ENCODE peak calls at places on chromosomes 11 and 22, in five cellular contexts. I, L, B, R and D are unnamed samples.
A peak's percentile ranks its signal among the peaks of the same experiment; 100 is the strongest.

GRCh38 chr11:110710520-110711381 is 1.5 kb downstream of the ARHGAP20 start:
- DNase-seq in R (peak; percentile 49), L (peak; percentile 34), I (no peak), B (peak; percentile 37), D (no peak)

GRCh38 chr11:17991799-17992433 is 20.9 kb downstream of the SERGEF start:
- DNase-seq in L (peak; percentile 40), B (peak; percentile 62), R (no peak), I (peak; percentile 41), D (peak; percentile 49)

GRCh38 chr22:17201285-17201945 is 17.8 kb downstream of the ADA2 start:
- DNase-seq in I (no peak), B (no peak), R (no peak), L (no peak), D (no peak)

GRCh38 chr11:93622043-93622442 is 39.4 kb upstream of the CEP295 start:
- DNase-seq in I (no peak), R (no peak), L (peak; percentile 26), B (peak; percentile 12), D (no peak)

GRCh38 chr11:58730507-58731089 is 1.1 kb downstream of the GLYAT start:
- DNase-seq in R (no peak), L (no peak), I (no peak), B (peak; percentile 4), D (no peak)

GRCh38 chr11:71388637-71389235 is 59.5 kb downstream of the DHCR7 start:
- DNase-seq in I (no peak), B (no peak), L (no peak), R (no peak), D (no peak)

GRCh38 chr11:60282291-60282690 is 1.8 kb downstream of the MS4A4A start:
- DNase-seq in L (no peak), R (no peak), I (no peak), B (no peak), D (no peak)

GRCh38 chr11:117199061-117199915 is at the start of gene TAGLN:
- DNase-seq in L (peak; percentile 55), B (peak; percentile 87), R (peak; percentile 97), I (no peak), D (no peak)

GRCh38 chr22:42279425-42280020 is 9.1 kb upstream of the TCF20 start:
- DNase-seq in B (peak; percentile 39), I (no peak), L (no peak), R (no peak), D (no peak)

GRCh38 chr22:36423461-36424404 is 36.0 kb upstream of the MYH9 start:
- DNase-seq in R (no peak), I (no peak), B (no peak), L (no peak), D (no peak)

GRCh38 chr11:62676698-62677097 is 2.2 kb downstream of the UBXN1 start:
- DNase-seq in I (no peak), L (no peak), R (no peak), B (no peak), D (no peak)

GRCh38 chr11:131584694-131585592 is 214.5 kb downstream of the NTM start:
- DNase-seq in L (no peak), I (no peak), B (no peak), R (no peak), D (no peak)

GRCh38 chr22:46846154-46846831 is 83.8 kb downstream of the TBC1D22A start:
- DNase-seq in L (no peak), R (no peak), B (peak; percentile 91), I (peak; percentile 13), D (no peak)

GRCh38 chr11:132588366-132588765 is 943.9 kb downstream of the OPCML start:
- DNase-seq in R (no peak), I (no peak), B (no peak), L (no peak), D (no peak)

GRCh38 chr22:30047364-30047738 is 32.9 kb upstream of the HORMAD2 start:
- DNase-seq in L (no peak), B (no peak), I (peak; percentile 8), R (no peak), D (no peak)

GRCh38 chr11:48064306-48064705 is 83.9 kb downstream of the PTPRJ start:
- DNase-seq in B (no peak), I (no peak), R (no peak), L (no peak), D (no peak)

GRCh38 chr22:43826142-43827093 is 14.3 kb upstream of the EFCAB6 start:
- DNase-seq in R (no peak), B (peak; percentile 79), L (no peak), I (no peak), D (no peak)
- TF ChIP-seq CTCF in R (no peak), B (peak; percentile 57), L (no peak), I (no peak), D (peak; percentile 80)

GRCh38 chr11:128179512-128179911 is 407.8 kb downstream of the ETS1 start:
- DNase-seq in L (no peak), B (no peak), R (no peak), I (no peak), D (no peak)

GRCh38 chr11:128171496-128171895 is 415.9 kb downstream of the ETS1 start:
- DNase-seq in R (no peak), I (no peak), B (peak; percentile 83), L (no peak), D (no peak)

GRCh38 chr11:128172046-128172878 is 415.1 kb downstream of the ETS1 start:
- DNase-seq in L (peak; percentile 81), I (peak; percentile 89), R (peak; percentile 79), B (peak; percentile 88), D (peak; percentile 43)

GRCh38 chr11:128179049-128179448 is 408.3 kb downstream of the ETS1 start:
- DNase-seq in I (no peak), B (no peak), R (no peak), L (no peak), D (no peak)

DNA sequence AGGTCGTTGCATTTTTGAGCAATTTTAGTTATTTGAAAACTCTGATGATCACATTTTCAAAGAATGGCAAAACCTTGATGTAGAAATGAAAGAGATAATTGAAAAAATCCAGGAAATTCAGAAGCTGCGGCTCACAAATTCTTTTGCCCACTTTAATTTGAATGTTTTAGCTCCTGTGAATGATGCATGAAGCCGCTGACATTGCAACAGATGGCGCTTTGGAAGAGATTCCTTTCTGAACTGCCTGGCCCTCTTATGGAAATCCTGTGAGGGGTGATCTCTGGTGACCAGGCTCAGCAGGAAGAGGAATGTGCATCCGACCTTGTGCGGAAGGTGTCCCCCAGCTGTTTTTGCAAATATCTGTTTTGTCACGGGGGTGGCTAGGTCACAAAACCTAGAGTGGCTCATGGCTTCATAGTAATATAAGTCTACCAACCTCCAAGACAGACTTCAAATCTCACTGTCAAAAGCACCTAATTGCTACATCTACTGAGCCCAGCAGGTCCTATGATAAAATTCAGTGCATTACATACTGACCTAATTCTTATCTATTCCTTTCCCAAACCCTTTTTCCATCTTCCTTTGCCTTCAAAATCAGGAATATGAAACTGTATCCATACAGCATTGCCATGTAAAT is 412.8 kb downstream of the ETS1 start:
- DNase-seq in I (no peak), R (no peak), B (no peak), L (no peak), D (no peak)
- H3K4me3 ChIP-seq in I (no peak overlapping the region), R (no peak overlapping the region), B (no peak overlapping the region), L (no peak overlapping the region), D (no peak overlapping the region)

DNA sequence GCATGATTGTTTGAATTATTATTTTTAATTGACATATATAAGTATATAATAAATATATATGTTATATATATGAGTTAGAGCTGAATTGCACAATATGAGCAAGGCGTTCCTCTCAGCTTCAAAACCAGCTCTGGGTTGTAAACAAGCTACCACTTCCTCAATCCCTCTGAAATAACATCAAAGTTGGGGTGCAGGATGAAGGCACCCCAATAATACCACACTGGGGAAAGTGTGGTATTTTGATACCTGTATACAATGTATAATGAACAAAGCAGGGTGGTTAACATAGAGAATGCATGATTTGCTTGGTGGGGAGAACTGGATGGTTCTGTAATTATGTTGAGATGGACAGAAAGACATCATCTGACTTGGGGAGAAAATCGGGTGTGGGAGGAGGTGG is 1.7 kb upstream of the SORL1 start:
- DNase-seq in L (no peak), B (no peak), R (no peak), I (no peak), D (no peak)
- TF ChIP-seq CTCF in L (no peak), B (no peak), R (no peak), I (no peak), D (no peak)

DNA sequence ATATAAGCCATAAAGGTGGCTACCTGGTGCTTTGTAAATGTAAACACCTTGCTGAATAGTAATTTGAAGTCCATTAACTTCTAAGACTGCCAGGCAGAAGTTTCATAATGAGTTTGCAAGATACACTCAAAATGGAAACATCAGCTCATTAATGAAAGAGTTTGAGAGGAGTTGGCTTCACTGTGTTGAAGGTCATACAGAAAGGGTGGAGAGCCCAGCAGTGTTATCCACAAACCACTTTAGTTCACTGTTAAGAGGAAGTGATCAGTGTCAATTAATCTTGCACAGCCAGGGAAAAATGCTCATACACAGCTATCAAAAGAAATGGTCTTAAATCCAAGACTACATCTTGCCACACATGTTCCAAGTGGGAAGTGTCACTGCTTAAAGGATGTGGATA is 689.4 kb downstream of the JRKL start:
- DNase-seq in I (no peak), R (no peak), L (no peak), B (no peak), D (no peak)
- H3K4me3 ChIP-seq in I (no peak overlapping the region), R (no peak overlapping the region), L (no peak overlapping the region), B (no peak overlapping the region), D (no peak overlapping the region)

DNA sequence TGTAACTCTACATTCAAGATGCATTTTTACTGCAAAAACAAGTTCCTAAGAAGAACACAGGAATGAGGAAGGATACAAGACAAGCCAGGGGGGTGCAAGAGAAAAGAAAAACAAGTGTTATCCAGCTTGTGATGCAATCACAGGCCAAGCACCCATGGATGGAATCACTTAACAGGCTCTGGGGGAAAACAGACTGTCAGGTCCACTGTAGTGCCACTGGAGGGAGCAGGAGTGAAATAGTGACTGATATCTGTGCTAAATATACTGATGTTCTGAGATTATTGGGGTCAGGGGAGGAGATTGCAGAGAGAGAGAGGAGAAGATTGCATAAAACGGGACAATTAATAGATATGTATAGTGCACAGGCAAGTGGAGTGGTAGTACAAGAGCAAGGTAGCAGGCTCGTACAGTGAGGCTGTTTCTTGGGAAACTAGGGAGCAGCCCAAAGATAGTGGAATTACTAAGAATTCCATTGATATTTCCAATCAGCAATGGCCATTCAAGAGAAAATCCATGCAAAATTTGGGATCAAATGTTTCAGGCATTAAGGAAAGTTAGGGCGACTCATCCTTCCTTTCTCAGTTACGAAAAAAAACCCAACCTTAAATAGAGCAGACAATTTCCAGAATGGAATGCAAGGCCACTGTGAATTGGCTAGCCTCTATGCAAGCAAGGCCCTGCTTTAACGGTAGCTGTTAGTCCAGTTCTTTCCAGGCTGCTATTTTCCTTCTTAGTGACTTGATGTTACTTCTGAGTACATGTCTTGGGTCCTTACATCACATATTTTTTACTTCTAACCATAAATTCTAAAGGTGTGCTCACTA is 52.2 kb upstream of the CEP126 start:
- DNase-seq in I (no peak), B (peak; percentile 65), R (peak; percentile 17), L (peak; percentile 20), D (peak; percentile 6)
- TF ChIP-seq CTCF in I (no peak), B (peak; percentile 62), R (no peak), L (no peak), D (peak; percentile 51)